ENCODE peak calls at places on chromosomes 2 and 18, in four cellular contexts. B is fibroblast of lung; E is NCI-H1694; P is stimulated activated CD8-positive, alpha-beta memory T cell treated with anti-CD3 and anti-CD28 coated beads, Interleukin-2, amount 100 ng/mL, for 1 hour. H is an unnamed sample.

GRCh38 chr2:216072473-216072872 is 9.1 kb downstream of the PECR start:
- DNase-seq in B (no peak), P (no peak), E (no peak), H (no peak)

GRCh38 chr2:1553671-1554295 is 140.5 kb downstream of the TPO start:
- DNase-seq in B (peak), P (no peak), E (no peak), H (no peak)

GRCh38 chr2:16429002-16429401 is 236.6 kb downstream of the CYRIA start:
- DNase-seq in P (no peak), B (no peak), E (no peak), H (no peak)

GRCh38 chr2:70830333-70830732 is 5.3 kb downstream of the CD207 start:
- DNase-seq in P (no peak), B (no peak), E (no peak), H (no peak)

GRCh38 chr18:76524900-76525698 is 30.1 kb upstream of the ZNF516 start:
- DNase-seq in B (peak), P (no peak), E (no peak), H (peak)

GRCh38 chr2:74327205-74327604 is 16.0 kb downstream of the SLC4A5 start:
- DNase-seq in E (no peak), P (no peak), B (no peak), H (no peak)

GRCh38 chr2:6741229-6741628 is 124.5 kb downstream of the CMPK2 start:
- DNase-seq in E (no peak), P (no peak), B (no peak), H (no peak)

GRCh38 chr2:120729410-120730052 is 6.1 kb upstream of the GLI2 start:
- DNase-seq in E (no peak), P (no peak), B (peak), H (no peak)

GRCh38 chr18:69723434-69723833 is 224.2 kb downstream of the CD226 start:
- DNase-seq in B (no peak), P (no peak), E (no peak), H (no peak)

GRCh38 chr2:46411245-46411641 is 68.1 kb upstream of the TMEM247 start:
- DNase-seq in B (no peak), E (no peak), P (no peak), H (no peak)

GRCh38 chr2:237451582-237452469 is 35.2 kb upstream of the MLPH start:
- DNase-seq in P (no peak), E (no peak), B (peak), H (no peak)

GRCh38 chr2:66854304-66854703 is 419.4 kb downstream of the MEIS1 start:
- DNase-seq in B (no peak), E (no peak), P (no peak), H (no peak)

GRCh38 chr2:72917138-72917874 is at the start of gene EMX1:
- DNase-seq in B (no peak), E (peak), P (no peak), H (peak)

H was measured in nephron progenitor cell.